ENCODE peak calls at places on chromosome 16, in five cellular contexts. T, Q, H, L and F are unnamed samples.

GRCh38 chr16:22816475-22816874 is 2.5 kb downstream of the HS3ST2 start:
- DNase-seq in T (no peak), Q (no peak), H (no peak), L (no peak), F (no peak)

GRCh38 chr16:1523581-1524245 is 9.8 kb upstream of the TMEM204 start:
- DNase-seq in T (no peak), Q (no peak), H (no peak), L (no peak), F (no peak)

GRCh38 chr16:85463228-85463611 is 149.9 kb upstream of the GSE1 start:
- DNase-seq in T (no peak), Q (no peak), H (no peak), L (no peak), F (no peak)

GRCh38 chr16:58265480-58266052 is 29.3 kb downstream of the PRSS54 start:
- DNase-seq in T (no peak), Q (no peak), H (no peak), L (no peak), F (no peak)

GRCh38 chr16:1874854-1875253 is 2.9 kb upstream of the MEIOB start:
- DNase-seq in T (no peak), Q (no peak), H (no peak), L (no peak), F (no peak)

GRCh38 chr16:54277845-54278703 is 8.5 kb downstream of the IRX3 start:
- DNase-seq in T (no peak), Q (no peak), H (no peak), L (no peak), F (no peak)

GRCh38 chr16:22174642-22175041 is 12.3 kb downstream of the SDR42E2 start:
- DNase-seq in T (no peak), Q (no peak), H (no peak), L (no peak), F (no peak)

GRCh38 chr16:80947708-80948615 is 58.7 kb downstream of the CMC2 start:
- DNase-seq in T (no peak), Q (no peak), H (no peak), L (no peak), F (no peak)

GRCh38 chr16:17375388-17376304 is 95.1 kb downstream of the XYLT1 start:
- DNase-seq in T (peak; percentile 40), Q (no peak), H (no peak), L (no peak), F (peak; percentile 54)

GRCh38 chr16:27374794-27375499 is 27.0 kb upstream of the IL21R start:
- DNase-seq in T (peak; percentile 68), Q (peak; percentile 81), H (peak; percentile 16), L (peak; percentile 41), F (peak; percentile 64)

GRCh38 chr16:80806957-80807356 is 2.6 kb upstream of the CDYL2 start:
- DNase-seq in T (no peak), Q (peak; percentile 81), H (peak; percentile 5), L (no peak), F (no peak)

GRCh38 chr16:23320695-23321094 is 18.6 kb downstream of the SCNN1B start:
- DNase-seq in T (no peak), Q (no peak), H (no peak), L (no peak), F (no peak)

GRCh38 chr16:11407047-11407982 is 62.1 kb downstream of the RMI2 start:
- DNase-seq in T (peak; percentile 79), Q (peak; percentile 55), H (peak; percentile 48), L (no peak), F (peak; percentile 88)

GRCh38 chr16:19783363-19783762 is 65.3 kb downstream of the IQCK start:
- DNase-seq in T (no peak), Q (no peak), H (no peak), L (no peak), F (no peak)

GRCh38 chr16:59783191-59783590 is 1049.1 kb upstream of the GOT2 start:
- DNase-seq in T (no peak), Q (peak; percentile 66), H (no peak), L (no peak), F (no peak)

GRCh38 chr16:52861614-52862022 is 191.1 kb downstream of the CHD9NB start:
- DNase-seq in T (no peak), Q (peak; percentile 1), H (no peak), L (no peak), F (no peak)

GRCh38 chr16:67415872-67416793 is at the start of gene ZDHHC1:
- DNase-seq in T (peak; percentile 14), Q (peak; percentile 74), H (peak; percentile 11), L (peak; percentile 76), F (no peak)

GRCh38 chr16:52035406-52035805 is 511.5 kb downstream of the TOX3 start:
- DNase-seq in T (no peak), Q (no peak), H (no peak), L (no peak), F (no peak)

GRCh38 chr16:17259751-17260270 is 210.9 kb downstream of the XYLT1 start:
- DNase-seq in T (no peak), Q (no peak), H (no peak), L (no peak), F (no peak)

GRCh38 chr16:9499921-9500593 is 408.6 kb downstream of the HAPSTR1 start:
- DNase-seq in T (no peak), Q (no peak), H (no peak), L (peak; percentile 20), F (no peak)

GRCh38 chr16:21646721-21647561 is 5.5 kb downstream of the IGSF6 start:
- DNase-seq in T (peak; percentile 91), Q (no peak), H (peak; percentile 52), L (no peak), F (peak; percentile 82)

GRCh38 chr16:83345846-83346245 is 461.9 kb upstream of the HSBP1 start:
- DNase-seq in T (no peak), Q (no peak), H (no peak), L (no peak), F (no peak)

GRCh38 chr16:84448444-84448843 is 56.0 kb downstream of the MEAK7 start:
- DNase-seq in T (no peak), Q (no peak), H (no peak), L (no peak), F (no peak)

GRCh38 chr16:50303605-50304466 is 37.5 kb downstream of the ADCY7 start:
- DNase-seq in T (no peak), Q (peak; percentile 86), H (no peak), L (no peak), F (no peak)

GRCh38 chr16:50302472-50303005 is 36.2 kb downstream of the ADCY7 start:
- DNase-seq in T (no peak), Q (no peak), H (no peak), L (no peak), F (no peak)

GRCh38 chr16:50303041-50303604 is 36.8 kb downstream of the ADCY7 start:
- DNase-seq in T (no peak), Q (peak; percentile 84), H (no peak), L (no peak), F (no peak)

GRCh38 chr16:50300942-50301625 is 34.7 kb downstream of the ADCY7 start:
- DNase-seq in T (no peak), Q (peak; percentile 80), H (no peak), L (no peak), F (no peak)

GRCh38 chr16:50301626-50302471 is 35.5 kb downstream of the ADCY7 start:
- DNase-seq in T (no peak), Q (peak; percentile 91), H (no peak), L (no peak), F (no peak)
- H3K27ac ChIP-seq in T (no peak overlapping the region), Q (peak overlapping the region; percentile 44), H (no peak overlapping the region), L (no peak overlapping the region), F (no peak overlapping the region)

DNA sequence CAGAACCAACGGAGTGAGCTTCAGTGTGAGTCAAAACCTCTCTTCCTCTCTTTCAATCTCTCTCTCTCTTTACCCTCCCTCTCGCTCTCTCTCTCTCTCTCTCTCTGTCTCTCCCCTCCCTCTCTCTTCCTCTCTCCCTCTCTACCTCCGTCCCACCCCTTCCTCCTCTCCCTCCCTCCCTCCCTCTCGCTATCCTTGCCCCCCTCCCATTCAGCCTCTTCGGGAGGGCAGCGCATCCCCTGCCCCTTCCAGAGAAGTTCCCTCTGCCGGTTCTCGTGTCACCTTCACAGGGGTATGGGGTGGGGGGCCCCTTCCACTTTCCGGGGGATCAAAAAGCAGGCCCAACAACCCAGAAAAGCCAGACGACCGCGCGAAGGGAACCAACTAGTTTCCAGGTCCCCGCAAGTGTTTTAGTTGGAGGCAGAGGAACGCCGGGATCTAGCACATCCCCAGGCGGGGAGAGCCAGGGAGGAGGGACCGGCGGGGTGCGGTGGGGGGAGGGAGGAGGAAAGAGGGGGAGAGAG is 28.9 kb upstream of the RBFOX1 start:
- DNase-seq in T (no peak), Q (no peak), H (no peak), L (no peak), F (no peak)
- H3K4me3 ChIP-seq in T (no peak overlapping the region), Q (no peak overlapping the region), H (no peak overlapping the region), L (peak overlapping the region; percentile 65), F (no peak overlapping the region)

DNA sequence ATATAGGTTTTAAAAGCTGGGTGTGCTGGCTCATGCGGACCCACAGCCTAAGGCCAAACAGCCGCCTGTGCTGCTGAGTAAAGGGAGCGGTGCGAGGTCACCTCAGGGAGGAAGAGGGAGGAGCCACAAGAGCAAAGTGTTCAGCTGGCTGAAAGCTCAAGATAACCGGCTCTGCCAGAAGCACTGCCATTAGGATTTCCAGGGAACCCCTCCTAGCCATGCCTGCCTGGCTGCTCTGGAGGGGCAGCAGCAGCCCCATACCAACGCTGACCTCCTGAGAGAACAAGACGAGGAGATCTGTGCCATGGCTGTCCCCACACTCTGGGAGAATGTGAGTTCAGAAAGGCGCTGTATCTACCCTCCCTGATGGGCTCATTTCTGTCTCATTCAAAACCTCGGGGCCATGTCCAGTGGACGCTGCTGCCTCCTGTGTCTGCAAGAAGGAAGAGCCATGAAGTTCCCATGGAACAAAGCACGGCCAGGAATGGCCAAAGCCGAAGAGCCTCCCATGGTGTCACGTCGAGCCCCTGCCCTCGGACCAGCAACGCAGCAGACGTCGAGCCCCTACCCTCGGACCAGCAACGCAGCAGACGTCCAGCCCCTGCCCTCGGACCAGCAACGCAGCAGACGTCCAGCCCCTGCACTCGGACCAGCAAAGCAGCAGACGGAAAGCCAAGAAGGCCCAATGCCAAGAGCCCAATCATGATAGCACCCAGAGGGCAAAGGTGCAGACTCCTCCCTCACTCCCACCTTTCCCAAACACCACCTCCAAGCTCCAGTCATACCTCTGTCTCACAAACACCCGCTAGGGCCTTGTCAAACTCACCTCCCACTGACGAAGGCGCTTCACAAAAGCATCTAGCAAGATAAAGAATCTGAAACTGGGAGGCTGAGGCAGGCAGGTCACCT is 107.0 kb downstream of the ANKRD11 start:
- DNase-seq in T (no peak), Q (peak; percentile 45), H (peak; percentile 11), L (peak; percentile 49), F (no peak)
- H3K4me1 ChIP-seq in T (peaks cover 30% of the 10 kb centered on the region), Q (peaks cover 7% of the 10 kb centered on the region), H (peaks cover 40% of the 10 kb centered on the region), L (peaks cover 90% of the 10 kb centered on the region), F (peaks cover 19% of the 10 kb centered on the region)

GRCh38 chr16:71365021-71365420 is 6.5 kb downstream of the CALB2 start:
- DNase-seq in T (no peak), Q (no peak), H (no peak), L (no peak), F (no peak)
- H3K27ac ChIP-seq in T (no peak overlapping the region), Q (no peak overlapping the region), H (no peak overlapping the region), L (no peak overlapping the region), F (no peak overlapping the region)

GRCh38 chr16:56667581-56668571 is at the start of gene MT1G:
- DNase-seq in T (no peak), Q (peak; percentile 15), H (no peak), L (peak; percentile 48), F (no peak)
- H3K4me3 ChIP-seq in T (no peak within 1 kb of the TSS), Q (no peak within 1 kb of the TSS), H (no peak within 1 kb of the TSS), L (peak within 1 kb of the TSS; percentile 41), F (no peak within 1 kb of the TSS)